ENCODE peak calls at places on chromosomes 13 and 19, in six cellular contexts. One of them, this sample, is unnamed. For H3K4me1, the result is how much of the 10 kb centered on the place peaks cover.

GRCh38 chr13:72504026-72504925 is 223.2 kb downstream of the MZT1 start:
- DNase-seq in body of pancreas: no peak
- DNase-seq in pancreas: no peak
- DNase-seq in A549: no peak
- DNase-seq in naive thymus-derived CD4-positive, alpha-beta T cell: no peak
- DNase-seq in BE2C: no peak
- DNase-seq in this sample: no peak

GRCh38 chr13:107441279-107441678 is 774.1 kb downstream of the LIG4 start:
- DNase-seq in A549: no peak
- DNase-seq in BE2C: no peak
- DNase-seq in body of pancreas: no peak
- DNase-seq in pancreas: no peak
- DNase-seq in naive thymus-derived CD4-positive, alpha-beta T cell: no peak
- DNase-seq in this sample: no peak

GRCh38 chr13:95921485-95921884 is 131.7 kb downstream of the UGGT2 start:
- DNase-seq in pancreas: no peak
- DNase-seq in body of pancreas: no peak
- DNase-seq in A549: no peak
- DNase-seq in naive thymus-derived CD4-positive, alpha-beta T cell: no peak
- DNase-seq in BE2C: no peak
- DNase-seq in this sample: no peak

GRCh38 chr13:100392709-100393630 is 195.6 kb downstream of the GGACT start:
- DNase-seq in naive thymus-derived CD4-positive, alpha-beta T cell: no peak
- DNase-seq in A549: peak
- DNase-seq in pancreas: no peak
- DNase-seq in body of pancreas: peak
- DNase-seq in BE2C: peak
- DNase-seq in this sample: no peak

GRCh38 chr13:109355129-109355528 is 431.3 kb downstream of the IRS2 start:
- DNase-seq in A549: no peak
- DNase-seq in body of pancreas: no peak
- DNase-seq in pancreas: no peak
- DNase-seq in BE2C: no peak
- DNase-seq in naive thymus-derived CD4-positive, alpha-beta T cell: no peak
- DNase-seq in this sample: no peak

GRCh38 chr19:902446-903226 is 9.4 kb downstream of the RNU6-9 start:
- DNase-seq in pancreas: no peak
- DNase-seq in naive thymus-derived CD4-positive, alpha-beta T cell: no peak
- DNase-seq in BE2C: no peak
- DNase-seq in body of pancreas: no peak
- DNase-seq in A549: no peak
- DNase-seq in this sample: no peak

GRCh38 chr19:3665681-3666544 is 34.4 kb downstream of the PIP5K1C start:
- DNase-seq in pancreas: peak
- DNase-seq in body of pancreas: peak
- DNase-seq in naive thymus-derived CD4-positive, alpha-beta T cell: peak
- DNase-seq in A549: no peak
- DNase-seq in BE2C: peak
- DNase-seq in this sample: peak

GRCh38 chr13:93561553-93561952 is 334.9 kb downstream of the GPC6 start:
- DNase-seq in BE2C: no peak
- DNase-seq in A549: no peak
- DNase-seq in naive thymus-derived CD4-positive, alpha-beta T cell: no peak
- DNase-seq in pancreas: no peak
- DNase-seq in body of pancreas: no peak
- DNase-seq in this sample: no peak

GRCh38 chr19:58380037-58380735 is 644 bp downstream of the ZNF837 start:
- DNase-seq in pancreas: no peak
- DNase-seq in naive thymus-derived CD4-positive, alpha-beta T cell: no peak
- DNase-seq in A549: no peak
- DNase-seq in BE2C: no peak
- DNase-seq in body of pancreas: no peak
- DNase-seq in this sample: no peak

GRCh38 chr19:56253737-56254136 is 18.8 kb upstream of the EDDM13 start:
- DNase-seq in pancreas: no peak
- DNase-seq in body of pancreas: no peak
- DNase-seq in naive thymus-derived CD4-positive, alpha-beta T cell: peak
- DNase-seq in A549: peak
- DNase-seq in BE2C: no peak
- DNase-seq in this sample: no peak

GRCh38 chr13:79128158-79128557 is 277.9 kb downstream of the RBM26 start:
- DNase-seq in naive thymus-derived CD4-positive, alpha-beta T cell: no peak
- DNase-seq in pancreas: no peak
- DNase-seq in A549: peak
- DNase-seq in body of pancreas: no peak
- DNase-seq in BE2C: no peak
- DNase-seq in this sample: no peak

GRCh38 chr19:8877854-8878705 is 45.9 kb downstream of the MBD3L1 start:
- DNase-seq in body of pancreas: no peak
- DNase-seq in BE2C: peak
- DNase-seq in pancreas: no peak
- DNase-seq in A549: peak
- DNase-seq in naive thymus-derived CD4-positive, alpha-beta T cell: no peak
- DNase-seq in this sample: no peak

GRCh38 chr13:45751882-45752281 is 49.8 kb downstream of the CBY2 start:
- DNase-seq in pancreas: no peak
- DNase-seq in BE2C: no peak
- DNase-seq in body of pancreas: no peak
- DNase-seq in naive thymus-derived CD4-positive, alpha-beta T cell: no peak
- DNase-seq in A549: no peak
- DNase-seq in this sample: no peak

GRCh38 chr19:9995999-9996398 is 14.3 kb downstream of the COL5A3 start:
- DNase-seq in pancreas: no peak
- DNase-seq in BE2C: no peak
- DNase-seq in A549: no peak
- DNase-seq in naive thymus-derived CD4-positive, alpha-beta T cell: no peak
- DNase-seq in body of pancreas: no peak
- DNase-seq in this sample: no peak

GRCh38 chr13:72565893-72566292 is 161.5 kb downstream of the MZT1 start:
- DNase-seq in A549: peak
- DNase-seq in body of pancreas: no peak
- DNase-seq in BE2C: peak
- DNase-seq in naive thymus-derived CD4-positive, alpha-beta T cell: no peak
- DNase-seq in pancreas: no peak
- DNase-seq in this sample: no peak

GRCh38 chr13:113547248-113547971 is 37.1 kb upstream of the TFDP1 start:
- DNase-seq in naive thymus-derived CD4-positive, alpha-beta T cell: no peak
- DNase-seq in pancreas: no peak
- DNase-seq in BE2C: no peak
- DNase-seq in A549: no peak
- DNase-seq in body of pancreas: no peak
- DNase-seq in this sample: peak

GRCh38 chr13:94268661-94269060 is 210.8 kb downstream of the DCT start:
- DNase-seq in BE2C: no peak
- DNase-seq in A549: no peak
- DNase-seq in naive thymus-derived CD4-positive, alpha-beta T cell: no peak
- DNase-seq in body of pancreas: no peak
- DNase-seq in pancreas: no peak
- DNase-seq in this sample: no peak

GRCh38 chr19:2207991-2208860 is 27.9 kb downstream of the PLEKHJ1 start:
- DNase-seq in naive thymus-derived CD4-positive, alpha-beta T cell: no peak
- DNase-seq in body of pancreas: peak
- DNase-seq in A549: peak
- DNase-seq in BE2C: peak
- DNase-seq in pancreas: no peak
- DNase-seq in this sample: peak

GRCh38 chr19:54207908-54208783 is 7.5 kb downstream of the RPS9 start:
- DNase-seq in BE2C: no peak
- DNase-seq in pancreas: no peak
- DNase-seq in body of pancreas: peak
- DNase-seq in naive thymus-derived CD4-positive, alpha-beta T cell: peak
- DNase-seq in A549: peak
- DNase-seq in this sample: peak

GRCh38 chr19:58153386-58153785 is 2.8 kb upstream of the ZNF329 start:
- DNase-seq in A549: no peak
- DNase-seq in pancreas: no peak
- DNase-seq in naive thymus-derived CD4-positive, alpha-beta T cell: no peak
- DNase-seq in body of pancreas: no peak
- DNase-seq in BE2C: no peak
- DNase-seq in this sample: no peak

GRCh38 chr13:50676602-50677001 is 166.9 kb downstream of the DLEU7 start:
- DNase-seq in A549: no peak
- DNase-seq in BE2C: no peak
- DNase-seq in naive thymus-derived CD4-positive, alpha-beta T cell: no peak
- DNase-seq in body of pancreas: peak
- DNase-seq in pancreas: no peak
- DNase-seq in this sample: no peak

GRCh38 chr13:70107125-70107497 is 515 bp upstream of the ATXN8OS start:
- DNase-seq in pancreas: no peak
- DNase-seq in naive thymus-derived CD4-positive, alpha-beta T cell: no peak
- DNase-seq in body of pancreas: no peak
- DNase-seq in A549: no peak
- DNase-seq in BE2C: no peak
- DNase-seq in this sample: no peak

GRCh38 chr13:112903606-112904195 is 65.3 kb upstream of the MCF2L start:
- DNase-seq in pancreas: no peak
- DNase-seq in BE2C: no peak
- DNase-seq in naive thymus-derived CD4-positive, alpha-beta T cell: no peak
- DNase-seq in A549: no peak
- DNase-seq in body of pancreas: no peak
- DNase-seq in this sample: no peak

GRCh38 chr13:104431895-104432294 is 1365.7 kb upstream of the SLC10A2 start:
- DNase-seq in A549: no peak
- DNase-seq in naive thymus-derived CD4-positive, alpha-beta T cell: no peak
- DNase-seq in BE2C: no peak
- DNase-seq in body of pancreas: no peak
- DNase-seq in pancreas: no peak
- DNase-seq in this sample: no peak

GRCh38 chr13:40420160-40420740 is 246.2 kb downstream of the FOXO1 start:
- DNase-seq in BE2C: no peak
- DNase-seq in naive thymus-derived CD4-positive, alpha-beta T cell: no peak
- DNase-seq in pancreas: no peak
- DNase-seq in A549: no peak
- DNase-seq in body of pancreas: no peak
- DNase-seq in this sample: no peak

GRCh38 chr19:10379880-10380310 is 477 bp downstream of the TYK2 start:
- DNase-seq in A549: no peak
- DNase-seq in body of pancreas: no peak
- DNase-seq in BE2C: no peak
- DNase-seq in pancreas: no peak
- DNase-seq in naive thymus-derived CD4-positive, alpha-beta T cell: no peak
- DNase-seq in this sample: no peak

GRCh38 chr13:50421457-50422130 is 406.4 kb downstream of the KCNRG start:
- DNase-seq in body of pancreas: no peak
- DNase-seq in naive thymus-derived CD4-positive, alpha-beta T cell: no peak
- DNase-seq in A549: no peak
- DNase-seq in BE2C: no peak
- DNase-seq in pancreas: no peak
- DNase-seq in this sample: no peak

GRCh38 chr13:44439615-44440014 is 66.0 kb downstream of the SERP2 start:
- DNase-seq in BE2C: no peak
- DNase-seq in naive thymus-derived CD4-positive, alpha-beta T cell: no peak
- DNase-seq in body of pancreas: no peak
- DNase-seq in pancreas: no peak
- DNase-seq in A549: no peak
- DNase-seq in this sample: no peak

GRCh38 chr13:76816394-76816793 is 69.8 kb downstream of the KCTD12 start:
- DNase-seq in pancreas: no peak
- DNase-seq in BE2C: no peak
- DNase-seq in A549: no peak
- DNase-seq in naive thymus-derived CD4-positive, alpha-beta T cell: no peak
- DNase-seq in body of pancreas: no peak
- DNase-seq in this sample: no peak

GRCh38 chr13:39036212-39036611 is 1.7 kb downstream of the PROSER1 start:
- DNase-seq in naive thymus-derived CD4-positive, alpha-beta T cell: peak
- DNase-seq in A549: no peak
- DNase-seq in BE2C: no peak
- DNase-seq in pancreas: no peak
- DNase-seq in body of pancreas: no peak
- DNase-seq in this sample: no peak

GRCh38 chr19:35353635-35354034 is 4.6 kb upstream of the FFAR3 start:
- DNase-seq in naive thymus-derived CD4-positive, alpha-beta T cell: no peak
- DNase-seq in BE2C: no peak
- DNase-seq in A549: no peak
- DNase-seq in pancreas: no peak
- DNase-seq in body of pancreas: no peak
- DNase-seq in this sample: peak

GRCh38 chr13:64239372-64239771 is 2823.7 kb upstream of the PCDH20 start:
- DNase-seq in body of pancreas: no peak
- DNase-seq in A549: no peak
- DNase-seq in naive thymus-derived CD4-positive, alpha-beta T cell: no peak
- DNase-seq in BE2C: no peak
- DNase-seq in pancreas: no peak
- DNase-seq in this sample: no peak
- H3K4me1 ChIP-seq in body of pancreas: under half
- H3K4me1 ChIP-seq in A549: under half
- H3K4me1 ChIP-seq in naive thymus-derived CD4-positive, alpha-beta T cell: under half
- H3K4me1 ChIP-seq in BE2C: under half
- H3K4me1 ChIP-seq in pancreas: under half
- H3K4me1 ChIP-seq in this sample: under half

DNA sequence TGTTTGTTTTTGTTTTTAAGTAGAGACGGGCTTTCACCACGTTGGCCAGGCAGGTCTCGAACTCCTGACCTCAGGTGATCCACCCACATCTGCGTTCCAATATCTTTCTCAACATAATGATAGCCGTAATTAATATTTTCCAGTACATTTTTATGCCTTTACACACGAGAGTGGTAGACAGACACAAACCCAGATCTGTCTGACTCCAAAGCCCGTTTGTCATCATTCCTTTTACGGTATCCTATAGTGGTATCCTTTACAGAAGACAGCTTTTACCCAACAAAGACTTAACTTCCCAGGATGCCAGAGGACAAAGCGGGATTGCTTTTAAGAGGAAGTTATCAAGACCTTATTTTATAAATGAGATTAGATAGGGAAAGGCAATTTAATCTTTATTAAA is 59.8 kb downstream of the IPO5 start:
- DNase-seq in pancreas: no peak
- DNase-seq in naive thymus-derived CD4-positive, alpha-beta T cell: no peak
- DNase-seq in A549: no peak
- DNase-seq in body of pancreas: no peak
- DNase-seq in BE2C: no peak
- DNase-seq in this sample: no peak
- H3K4me3 ChIP-seq in pancreas: no peak
- H3K4me3 ChIP-seq in naive thymus-derived CD4-positive, alpha-beta T cell: no peak
- H3K4me3 ChIP-seq in A549: no peak
- H3K4me3 ChIP-seq in body of pancreas: no peak
- H3K4me3 ChIP-seq in BE2C: no peak
- H3K4me3 ChIP-seq in this sample: no peak

GRCh38 chr19:6721773-6722172 is 1.3 kb upstream of the C3 start:
- DNase-seq in body of pancreas: no peak
- DNase-seq in A549: no peak
- DNase-seq in BE2C: no peak
- DNase-seq in pancreas: no peak
- DNase-seq in naive thymus-derived CD4-positive, alpha-beta T cell: no peak
- DNase-seq in this sample: no peak
- H3K4me1 ChIP-seq in body of pancreas: half or more
- H3K4me1 ChIP-seq in A549: half or more
- H3K4me1 ChIP-seq in BE2C: under half
- H3K4me1 ChIP-seq in pancreas: under half
- H3K4me1 ChIP-seq in naive thymus-derived CD4-positive, alpha-beta T cell: under half
- H3K4me1 ChIP-seq in this sample: under half

DNA sequence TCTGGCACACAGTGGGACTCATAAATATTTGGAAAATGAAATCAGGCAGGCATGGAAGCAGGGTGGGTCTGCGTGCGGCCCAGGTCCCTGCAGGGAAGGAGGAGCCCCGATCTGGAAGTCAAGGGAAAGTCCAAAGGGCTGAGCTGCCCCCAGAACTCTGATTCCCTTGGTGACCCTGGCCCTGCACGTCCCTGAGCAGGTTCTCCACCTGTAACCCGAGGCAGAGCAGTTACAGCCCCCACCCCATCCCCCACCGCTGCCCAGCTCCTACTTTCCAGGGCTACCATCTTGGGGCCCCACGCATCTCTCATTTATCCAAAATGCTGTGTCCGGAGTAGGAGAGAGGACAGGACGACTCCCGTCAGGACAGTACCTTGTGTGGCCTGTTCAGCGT is 2.1 kb downstream of the PLEKHF1 start:
- DNase-seq in A549: no peak
- DNase-seq in body of pancreas: no peak
- DNase-seq in BE2C: no peak
- DNase-seq in pancreas: no peak
- DNase-seq in naive thymus-derived CD4-positive, alpha-beta T cell: no peak
- DNase-seq in this sample: no peak
- H3K4me3 ChIP-seq in A549: no peak
- H3K4me3 ChIP-seq in body of pancreas: no peak
- H3K4me3 ChIP-seq in BE2C: no peak
- H3K4me3 ChIP-seq in pancreas: no peak
- H3K4me3 ChIP-seq in naive thymus-derived CD4-positive, alpha-beta T cell: peak
- H3K4me3 ChIP-seq in this sample: peak

This sample was measured in Peyer's patch.